ENCODE peak calls at places on chromosomes 11 and 22, in five cellular contexts. E, P, K, X and V are unnamed samples.
A peak's percentile ranks its signal among the peaks of the same experiment; 100 is the strongest.

GRCh38 chr22:39915295-39915726 is 14.4 kb downstream of the GRAP2 start:
- DNase-seq in E (no peak), P (no peak), K (no peak), X (no peak), V (no peak)

GRCh38 chr11:14789879-14790484 is 102.0 kb downstream of the CYP2R1 start:
- DNase-seq in E (no peak), P (no peak), K (no peak), X (peak; percentile 22), V (no peak)

GRCh38 chr11:45076761-45077160 is 69.7 kb upstream of the PRDM11 start:
- DNase-seq in E (no peak), P (no peak), K (no peak), X (no peak), V (no peak)

GRCh38 chr11:121892131-121892681 is 223.8 kb downstream of the BLID start:
- DNase-seq in E (peak; percentile 33), P (peak; percentile 3), K (no peak), X (peak; percentile 55), V (no peak)

GRCh38 chr22:37684803-37685615 is 1.1 kb upstream of the NOL12 start:
- DNase-seq in E (no peak), P (no peak), K (peak; percentile 83), X (no peak), V (no peak)

GRCh38 chr22:25966448-25966913 is 202.8 kb upstream of the SEZ6L start:
- DNase-seq in E (no peak), P (peak; percentile 41), K (no peak), X (peak; percentile 72), V (no peak)

GRCh38 chr22:26445577-26446275 is 16.7 kb downstream of the ASPHD2 start:
- DNase-seq in E (no peak), P (no peak), K (no peak), X (no peak), V (no peak)

GRCh38 chr22:38034278-38034882 is 22.8 kb upstream of the PICK1 start:
- DNase-seq in E (peak; percentile 78), P (peak; percentile 79), K (peak; percentile 58), X (peak; percentile 76), V (peak; percentile 57)

GRCh38 chr11:66720223-66720898 is 8.7 kb downstream of the SPTBN2 start:
- DNase-seq in E (no peak), P (peak; percentile 79), K (peak; percentile 73), X (peak; percentile 66), V (no peak)

GRCh38 chr11:44377121-44377520 is 67.2 kb upstream of the ALX4 start:
- DNase-seq in E (no peak), P (no peak), K (no peak), X (no peak), V (no peak)

GRCh38 chr11:36009469-36009868 is 65.6 kb downstream of the LDLRAD3 start:
- DNase-seq in E (no peak), P (no peak), K (no peak), X (peak; percentile 76), V (no peak)

GRCh38 chr11:111012497-111012896 is 233.0 kb upstream of the POU2AF2 start:
- DNase-seq in E (no peak), P (no peak), K (no peak), X (no peak), V (no peak)

GRCh38 chr11:45483361-45483760 is 182.1 kb downstream of the CHST1 start:
- DNase-seq in E (no peak), P (no peak), K (no peak), X (no peak), V (no peak)

GRCh38 chr22:44442856-44443595 is 55.0 kb downstream of the RTL6 start:
- DNase-seq in E (no peak), P (no peak), K (no peak), X (no peak), V (no peak)

GRCh38 chr11:66743271-66743968 is 14.4 kb upstream of the SPTBN2 start:
- DNase-seq in E (no peak), P (peak; percentile 36), K (peak; percentile 91), X (no peak), V (no peak)

GRCh38 chr22:43923631-43924548 is at the start of gene PNPLA3:
- DNase-seq in E (peak; percentile 91), P (peak; percentile 98), K (peak; percentile 93), X (peak; percentile 92), V (peak; percentile 42)

GRCh38 chr11:31690041-31690440 is 121.1 kb downstream of the PAX6 start:
- DNase-seq in E (no peak), P (no peak), K (no peak), X (no peak), V (no peak)

GRCh38 chr11:102157219-102157618 is 47.0 kb downstream of the YAP1 start:
- DNase-seq in E (peak; percentile 21), P (peak; percentile 25), K (peak; percentile 78), X (peak; percentile 81), V (no peak)

GRCh38 chr11:72141066-72141465 is 5.5 kb downstream of the FOLR3 start:
- DNase-seq in E (no peak), P (no peak), K (no peak), X (no peak), V (no peak)

GRCh38 chr11:117819096-117820040 is 5.2 kb downstream of the FXYD2 start:
- DNase-seq in E (peak; percentile 66), P (peak; percentile 83), K (peak; percentile 84), X (peak; percentile 85), V (no peak)

GRCh38 chr11:121348220-121348875 is 55.8 kb downstream of the SC5D start:
- DNase-seq in E (no peak), P (no peak), K (no peak), X (no peak), V (no peak)

GRCh38 chr11:14673824-14674432 is 30.3 kb downstream of the PDE3B start:
- DNase-seq in E (no peak), P (no peak), K (no peak), X (no peak), V (no peak)

GRCh38 chr22:30238136-30238535 is 8.4 kb downstream of the LIF start:
- DNase-seq in E (no peak), P (no peak), K (no peak), X (no peak), V (no peak)

GRCh38 chr11:12478743-12479142 is 101.4 kb downstream of the PARVA start:
- DNase-seq in E (no peak), P (no peak), K (no peak), X (no peak), V (no peak)

GRCh38 chr11:111676878-111677585 is 74.8 kb downstream of the SIK2 start:
- DNase-seq in E (no peak), P (no peak), K (no peak), X (no peak), V (no peak)

GRCh38 chr11:131808466-131808865 is 438.1 kb downstream of the NTM start:
- DNase-seq in E (no peak), P (no peak), K (no peak), X (no peak), V (no peak)

GRCh38 chr11:2664331-2664730 is 35.5 kb downstream of the KCNQ1OT1 start:
- DNase-seq in E (no peak), P (no peak), K (peak; percentile 6), X (no peak), V (no peak)

GRCh38 chr11:69683764-69684333 is 8.7 kb upstream of the LTO1 start:
- DNase-seq in E (no peak), P (peak; percentile 56), K (no peak), X (peak; percentile 81), V (no peak)

GRCh38 chr11:35390737-35391682 is 28.3 kb downstream of the SLC1A2 start:
- DNase-seq in E (no peak), P (no peak), K (peak; percentile 59), X (peak; percentile 31), V (no peak)

GRCh38 chr11:13668957-13669521 is 571 bp downstream of the FAR1 start:
- DNase-seq in E (peak; percentile 49), P (no peak), K (peak; percentile 76), X (peak; percentile 27), V (peak; percentile 4)

GRCh38 chr22:19791243-19791642 is 30.7 kb downstream of the TBX1 start:
- DNase-seq in E (no peak), P (no peak), K (no peak), X (no peak), V (no peak)

GRCh38 chr11:45993438-45994064 is 71.1 kb downstream of the LARGE2 start:
- DNase-seq in E (peak; percentile 23), P (no peak), K (peak; percentile 21), X (no peak), V (no peak)

GRCh38 chr11:19905280-19905853 is 192.7 kb downstream of the NAV2 start:
- DNase-seq in E (no peak), P (peak; percentile 55), K (no peak), X (peak; percentile 28), V (no peak)

GRCh38 chr11:119664063-119664572 is 64.9 kb downstream of the NECTIN1 start:
- DNase-seq in E (no peak), P (peak; percentile 38), K (peak; percentile 38), X (no peak), V (no peak)

GRCh38 chr22:19995611-19996339 is 20.8 kb downstream of the ARVCF start:
- DNase-seq in E (peak; percentile 25), P (no peak), K (no peak), X (no peak), V (peak; percentile 59)

GRCh38 chr11:134140961-134141490 is 72.2 kb downstream of the JAM3 start:
- DNase-seq in E (no peak), P (no peak), K (no peak), X (no peak), V (no peak)
- TF ChIP-seq CTCF in E (no peak), P (no peak), K (no peak), X (no peak), V (no peak)

DNA sequence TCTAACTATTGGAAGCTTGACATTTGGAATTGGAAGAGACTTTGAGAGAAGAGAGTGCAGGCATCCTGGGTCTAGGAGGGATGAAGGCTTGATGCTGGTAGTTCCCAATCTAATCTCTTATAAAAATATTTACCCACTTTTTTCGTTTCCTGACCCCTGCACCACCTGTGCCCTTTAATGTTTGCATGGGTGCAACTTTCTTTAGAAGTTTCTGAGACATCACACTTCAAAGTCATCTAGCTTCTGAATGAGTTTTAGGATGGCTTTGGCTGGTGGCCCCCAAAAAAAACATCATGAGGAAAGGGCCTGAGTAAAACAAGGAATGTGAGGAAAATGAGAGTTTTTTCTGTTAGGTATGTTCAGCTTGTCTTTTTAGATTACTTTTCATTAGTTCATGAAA is 1.1 kb downstream of the POLD3 start:
- DNase-seq in E (no peak), P (no peak), K (no peak), X (no peak), V (no peak)
- H3K4me3 ChIP-seq in E (peak overlapping the region; percentile 85), P (peak overlapping the region; percentile 92), K (peak overlapping the region; percentile 84), X (peak overlapping the region; percentile 76), V (peak overlapping the region; percentile 85)

GRCh38 chr11:10748241-10748640 is 2.8 kb upstream of the CTR9 start:
- DNase-seq in E (no peak), P (no peak), K (no peak), X (no peak), V (no peak)

GRCh38 chr11:10746871-10747270 is 4.2 kb upstream of the CTR9 start:
- DNase-seq in E (no peak), P (no peak), K (no peak), X (no peak), V (no peak)

GRCh38 chr11:10750838-10751580 is at the start of gene CTR9:
- DNase-seq in E (peak; percentile 94), P (peak; percentile 97), K (peak; percentile 96), X (peak; percentile 95), V (peak; percentile 64)

GRCh38 chr11:10749476-10749875 is 1.6 kb upstream of the CTR9 start:
- DNase-seq in E (no peak), P (no peak), K (no peak), X (no peak), V (no peak)

GRCh38 chr11:10747733-10748132 is 3.3 kb upstream of the CTR9 start:
- DNase-seq in E (no peak), P (no peak), K (no peak), X (no peak), V (no peak)
- H3K4me1 ChIP-seq in E (no peaks in the 10 kb centered on the region), P (peaks cover 7% of the 10 kb centered on the region), K (no peaks in the 10 kb centered on the region), X (peaks cover 4% of the 10 kb centered on the region), V (peaks cover 8% of the 10 kb centered on the region)

GRCh38 chr11:85088286-85088685 is 538.9 kb downstream of the DLG2 start:
- DNase-seq in E (no peak), P (no peak), K (no peak), X (no peak), V (no peak)
- TF ChIP-seq CTCF in E (no peak), P (no peak), K (no peak), X (no peak), V (no peak)